ENCODE peak calls at places on chromosome 4, in four cellular contexts. W is K562, O is spleen, Q is upper lobe of left lung. X is an unnamed sample.

GRCh38 chr4:83851261-83852084 is 315.6 kb downstream of the GPAT3 start:
- DNase-seq in Q (no peak), O (no peak), W (no peak), X (no peak)

GRCh38 chr4:156594619-156595018 is 377.0 kb downstream of the PDGFC start:
- DNase-seq in O (peak), Q (peak), W (no peak), X (peak)

GRCh38 chr4:10117424-10118354 is 1.1 kb upstream of the WDR1 start:
- DNase-seq in Q (peak), O (no peak), W (no peak), X (peak)

GRCh38 chr4:119795986-119796578 is 167.5 kb upstream of the PDE5A start:
- DNase-seq in Q (no peak), O (no peak), W (no peak), X (no peak)

GRCh38 chr4:1777822-1778641 is 15.1 kb upstream of the FGFR3 start:
- DNase-seq in W (peak), Q (no peak), O (no peak), X (no peak)

GRCh38 chr4:189843392-189844009 is 97.2 kb upstream of the FRG1 start:
- DNase-seq in Q (no peak), W (no peak), O (no peak), X (no peak)

GRCh38 chr4:109169160-109169559 is 133.3 kb downstream of the COL25A1 start:
- DNase-seq in Q (no peak), W (no peak), O (no peak), X (no peak)

GRCh38 chr4:105088110-105088879 is 58.4 kb upstream of the TET2 start:
- DNase-seq in W (no peak), Q (no peak), O (no peak), X (no peak)

GRCh38 chr4:169116270-169116901 is 106.3 kb upstream of the CBR4 start:
- DNase-seq in Q (no peak), W (no peak), O (no peak), X (no peak)

GRCh38 chr4:52869196-52869595 is 7.1 kb downstream of the RASL11B start:
- DNase-seq in O (no peak), Q (no peak), W (no peak), X (peak)

GRCh38 chr4:138037716-138038115 is 204.4 kb downstream of the SLC7A11 start:
- DNase-seq in W (no peak), Q (no peak), O (no peak), X (no peak)

GRCh38 chr4:19924761-19925160 is 326.9 kb upstream of the SLIT2 start:
- DNase-seq in O (no peak), Q (no peak), W (no peak), X (no peak)

GRCh38 chr4:129355529-129355928 is 259.6 kb downstream of the C4orf33 start:
- DNase-seq in Q (no peak), W (no peak), O (no peak), X (no peak)

GRCh38 chr4:94507708-94508107 is 56.0 kb downstream of the PDLIM5 start:
- DNase-seq in O (no peak), Q (no peak), W (peak), X (peak)

GRCh38 chr4:133903029-133903428 is 298.6 kb downstream of the PABPC4L start:
- DNase-seq in Q (no peak), O (no peak), W (no peak), X (no peak)

GRCh38 chr4:13903061-13903460 is 275.5 kb upstream of the BOD1L1 start:
- DNase-seq in Q (no peak), O (no peak), W (no peak), X (no peak)

GRCh38 chr4:3643518-3644433 is 111.6 kb upstream of the LRPAP1 start:
- DNase-seq in Q (no peak), W (no peak), O (no peak), X (no peak)

GRCh38 chr4:252065-252601 is 53.1 kb downstream of the ZNF732 start:
- DNase-seq in W (no peak), Q (no peak), O (no peak), X (no peak)

GRCh38 chr4:31239886-31240285 is 519.7 kb downstream of the PCDH7 start:
- DNase-seq in O (no peak), Q (no peak), W (no peak), X (no peak)

GRCh38 chr4:31234494-31234893 is 514.3 kb downstream of the PCDH7 start:
- DNase-seq in Q (no peak), W (no peak), O (no peak), X (no peak)

GRCh38 chr4:31237242-31237641 is 517.1 kb downstream of the PCDH7 start:
- DNase-seq in W (no peak), O (no peak), Q (no peak), X (no peak)

GRCh38 chr4:31236635-31237173 is 516.5 kb downstream of the PCDH7 start:
- DNase-seq in O (no peak), W (no peak), Q (no peak), X (no peak)

DNA sequence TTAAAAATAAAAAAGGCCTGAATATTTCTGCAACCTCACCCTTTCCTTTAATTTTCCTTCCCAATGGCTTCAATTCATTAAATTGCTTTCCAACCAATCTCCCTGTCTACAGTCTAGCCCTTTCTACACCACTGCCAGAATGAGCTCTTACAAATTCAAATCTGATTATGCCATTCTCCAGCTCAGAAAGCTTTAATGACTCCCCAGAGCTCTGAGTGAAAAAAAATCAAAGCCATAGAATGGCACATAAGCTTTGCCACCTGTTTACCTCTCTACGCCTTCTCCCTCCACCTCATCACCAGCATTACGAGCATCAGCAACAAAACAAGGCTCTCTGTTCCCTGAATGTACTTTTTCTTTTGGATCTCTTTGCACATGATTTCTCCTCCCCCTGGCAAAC is 515.8 kb downstream of the PCDH7 start:
- DNase-seq in W (no peak), Q (no peak), O (no peak), X (no peak)
- H3K27ac ChIP-seq in W (no peak), Q (no peak), O (no peak), X (no peak)

GRCh38 chr4:99300934-99301333 is 10.1 kb upstream of the ADH1A start:
- DNase-seq in W (peak), O (no peak), Q (peak), X (peak)
- TF ChIP-seq POLR2AphosphoS5 in W (no peak), O (peak), Q (peak), X (peak)

GRCh38 chr4:153532636-153533035 is 66.5 kb downstream of the TMEM131L start:
- DNase-seq in O (no peak), W (no peak), Q (no peak), X (no peak)

GRCh38 chr4:153529646-153530045 is 63.5 kb downstream of the TMEM131L start:
- DNase-seq in W (no peak), O (no peak), Q (no peak), X (no peak)

GRCh38 chr4:153530284-153530995 is 64.3 kb downstream of the TMEM131L start:
- DNase-seq in Q (no peak), O (no peak), W (no peak), X (no peak)

GRCh38 chr4:153532227-153532626 is 66.1 kb downstream of the TMEM131L start:
- DNase-seq in O (no peak), W (no peak), Q (no peak), X (no peak)

GRCh38 chr4:153530996-153531375 is 64.8 kb downstream of the TMEM131L start:
- DNase-seq in Q (no peak), W (no peak), O (no peak), X (no peak)
- H3K27ac ChIP-seq in Q (peak), W (no peak), O (peak), X (peak)

GRCh38 chr4:124713213-124713592 is 671 bp upstream of the ANKRD50 start:
- DNase-seq in W (peak), Q (peak), O (peak), X (peak)

GRCh38 chr4:124712417-124713212 is at the start of gene ANKRD50:
- DNase-seq in W (peak), Q (peak), O (peak), X (peak)

GRCh38 chr4:124710253-124710849 is 2.2 kb downstream of the ANKRD50 start:
- DNase-seq in O (no peak), W (no peak), Q (no peak), X (no peak)

GRCh38 chr4:124710911-124711310 is 1.6 kb downstream of the ANKRD50 start:
- DNase-seq in W (no peak), Q (peak), O (no peak), X (no peak)

GRCh38 chr4:124711469-124712416 is 789 bp downstream of the ANKRD50 start:
- DNase-seq in Q (peak), O (no peak), W (peak), X (peak)
- TF ChIP-seq POLR2AphosphoS5 in Q (no peak), O (peak), W (no peak), X (peak)

GRCh38 chr4:143558286-143558685 is 44.8 kb downstream of the SMARCA5 start:
- DNase-seq in O (no peak), Q (no peak), W (no peak), X (no peak)

GRCh38 chr4:143559757-143560147 is 46.2 kb downstream of the SMARCA5 start:
- DNase-seq in O (peak), Q (no peak), W (no peak), X (no peak)

GRCh38 chr4:143558823-143559756 is 45.6 kb downstream of the SMARCA5 start:
- DNase-seq in Q (peak), W (no peak), O (peak), X (peak)

GRCh38 chr4:143555676-143556075 is 42.2 kb downstream of the SMARCA5 start:
- DNase-seq in Q (peak), W (no peak), O (no peak), X (no peak)

GRCh38 chr4:143554728-143555597 is 41.5 kb downstream of the SMARCA5 start:
- DNase-seq in W (no peak), Q (no peak), O (no peak), X (no peak)
- H3K27ac ChIP-seq in W (no peak), Q (no peak), O (no peak), X (no peak)

DNA sequence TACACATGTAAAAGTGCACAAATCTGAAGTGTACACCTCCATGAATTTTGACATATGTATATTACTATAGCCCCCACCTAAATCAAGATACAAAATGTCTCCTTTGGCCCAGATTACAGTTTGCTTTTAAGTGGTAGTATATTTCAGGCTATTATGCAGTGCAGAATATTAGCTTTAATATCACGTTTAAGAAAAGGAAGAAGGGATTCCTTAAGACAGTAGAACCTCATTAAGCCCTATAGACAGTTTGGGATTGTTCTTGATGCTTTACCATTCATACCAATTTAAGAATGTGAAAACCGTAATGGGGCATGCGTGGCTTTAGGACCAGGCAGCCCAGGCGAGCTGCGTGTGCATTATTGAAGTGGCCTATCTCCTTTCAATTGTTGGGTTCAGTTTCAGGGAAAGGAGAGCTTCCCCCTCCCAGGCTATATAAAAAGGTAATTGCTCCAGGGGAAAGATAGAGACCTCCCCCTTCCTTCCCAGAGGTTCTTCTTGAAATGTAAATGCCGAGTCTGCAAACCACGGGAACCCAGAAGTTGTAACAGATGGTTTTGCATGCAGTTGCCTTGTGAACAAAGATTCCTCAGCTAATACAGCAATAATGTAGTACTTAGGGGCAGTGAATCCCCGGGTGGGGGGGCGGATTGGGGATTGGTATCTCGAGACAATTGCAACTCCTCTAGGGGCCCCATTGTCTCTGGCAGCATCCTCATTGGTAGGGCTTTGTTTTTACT is 106.1 kb downstream of the UCHL1 start:
- DNase-seq in W (no peak), O (peak), Q (no peak), X (no peak)
- TF ChIP-seq POLR2AphosphoS5 in W (no peak), O (no peak), Q (no peak), X (no peak)

GRCh38 chr4:102511830-102512605 is 10.9 kb downstream of the NFKB1 start:
- DNase-seq in Q (no peak), W (no peak), O (no peak), X (no peak)
- H3K27ac ChIP-seq in Q (no peak), W (no peak), O (no peak), X (no peak)